ENCODE peak calls at places on chromosomes 1 and 21, in nine cellular contexts. J, E, V, F, Y, A, H, Q and C are unnamed samples.

GRCh38 chr1:82388679-82389078 is 587.9 kb downstream of the ADGRL2 start:
- DNase-seq in Q (peak; percentile 3), H (peak; percentile 3), V (peak; percentile 61), E (no peak), Y (no peak), J (peak; percentile 9), F (no peak), A (no peak), C (no peak)

GRCh38 chr1:231170875-231171274 is 9.0 kb downstream of the TRIM67 start:
- DNase-seq in E (no peak), H (no peak), F (no peak), J (no peak), Y (no peak), V (no peak), A (no peak), Q (no peak), C (no peak)

GRCh38 chr1:212225416-212225815 is 59.8 kb upstream of the PPP2R5A start:
- DNase-seq in V (no peak), A (no peak), J (no peak), H (no peak), Y (no peak), Q (no peak), F (no peak), E (no peak), C (no peak)

GRCh38 chr1:30727013-30727684 is 3.8 kb upstream of the MATN1 start:
- DNase-seq in F (no peak), H (no peak), Y (no peak), J (no peak), A (no peak), E (no peak), Q (no peak), V (no peak), C (no peak)

GRCh38 chr1:54944610-54945392 is 35.6 kb upstream of the TMEM61 start:
- DNase-seq in H (peak; percentile 88), J (peak; percentile 81), E (peak; percentile 63), Q (peak; percentile 85), Y (peak; percentile 73), A (peak; percentile 77), V (peak; percentile 73), F (peak; percentile 77), C (peak; percentile 36)

GRCh38 chr1:180793451-180793850 is 119.2 kb upstream of the KIAA1614 start:
- DNase-seq in J (no peak), F (no peak), A (no peak), Q (peak; percentile 20), V (no peak), E (no peak), Y (no peak), H (no peak), C (no peak)

GRCh38 chr1:24277420-24278169 is 41.6 kb upstream of the GRHL3 start:
- DNase-seq in E (no peak), F (no peak), V (no peak), J (no peak), Q (peak; percentile 29), A (peak; percentile 4), Y (no peak), H (no peak), C (no peak)

GRCh38 chr1:156502396-156502748 is 1.8 kb upstream of the MEF2D start:
- DNase-seq in A (no peak), J (no peak), Q (no peak), Y (no peak), E (no peak), H (no peak), V (no peak), F (no peak), C (no peak)

GRCh38 chr1:16727190-16728111 is 12.9 kb upstream of the RNU1-4 start:
- DNase-seq in J (no peak), E (peak; percentile 53), V (peak; percentile 9), Q (peak; percentile 64), H (no peak), F (peak; percentile 37), A (peak; percentile 83), Y (peak; percentile 80), C (peak; percentile 52)

GRCh38 chr1:82160903-82161302 is 360.2 kb downstream of the ADGRL2 start:
- DNase-seq in Q (no peak), J (no peak), Y (no peak), E (no peak), A (no peak), V (no peak), F (no peak), H (no peak), C (no peak)

GRCh38 chr1:33221385-33221758 is 34.9 kb upstream of the ZNF362 start:
- DNase-seq in Y (no peak), V (no peak), F (no peak), Q (no peak), E (no peak), J (no peak), H (no peak), A (no peak), C (no peak)

GRCh38 chr1:115567431-115567830 is 74.3 kb upstream of the VANGL1 start:
- DNase-seq in Y (no peak), V (no peak), F (no peak), J (no peak), Q (no peak), E (no peak), H (no peak), A (no peak), C (no peak)
- H3K4me3 ChIP-seq in Y (no peak overlapping the region), V (no peak overlapping the region), F (no peak overlapping the region), J (no peak overlapping the region), Q (no peak overlapping the region), E (no peak overlapping the region), H (no peak overlapping the region), A (no peak overlapping the region), C (no peak overlapping the region)

GRCh38 chr21:42193721-42194120 is 25.2 kb upstream of the ABCG1 start:
- DNase-seq in Y (no peak), H (no peak), A (no peak), E (no peak), V (no peak), F (no peak), Q (no peak), J (no peak), C (no peak)

GRCh38 chr21:42191978-42192595 is 26.9 kb upstream of the ABCG1 start:
- DNase-seq in Q (no peak), F (no peak), J (no peak), H (no peak), V (no peak), Y (no peak), E (no peak), A (no peak), C (no peak)

GRCh38 chr21:42191064-42191463 is 27.9 kb upstream of the ABCG1 start:
- DNase-seq in H (no peak), J (no peak), V (no peak), F (no peak), Y (no peak), E (no peak), A (no peak), Q (no peak), C (no peak)

GRCh38 chr21:42194863-42195262 is 24.1 kb upstream of the ABCG1 start:
- DNase-seq in F (no peak), J (no peak), E (no peak), A (no peak), H (no peak), Q (no peak), V (no peak), Y (no peak), C (no peak)

GRCh38 chr21:42193131-42193671 is 25.7 kb upstream of the ABCG1 start:
- DNase-seq in H (no peak), V (no peak), Y (no peak), E (no peak), Q (no peak), F (no peak), J (no peak), A (no peak), C (no peak)
- H3K4me1 ChIP-seq in H (no peaks in the 10 kb centered on the region), V (no peaks in the 10 kb centered on the region), Y (peaks cover 19% of the 10 kb centered on the region), E (peaks cover 7% of the 10 kb centered on the region), Q (no peaks in the 10 kb centered on the region), F (no peaks in the 10 kb centered on the region), J (no peaks in the 10 kb centered on the region), A (no peaks in the 10 kb centered on the region), C (no peaks in the 10 kb centered on the region)

DNA sequence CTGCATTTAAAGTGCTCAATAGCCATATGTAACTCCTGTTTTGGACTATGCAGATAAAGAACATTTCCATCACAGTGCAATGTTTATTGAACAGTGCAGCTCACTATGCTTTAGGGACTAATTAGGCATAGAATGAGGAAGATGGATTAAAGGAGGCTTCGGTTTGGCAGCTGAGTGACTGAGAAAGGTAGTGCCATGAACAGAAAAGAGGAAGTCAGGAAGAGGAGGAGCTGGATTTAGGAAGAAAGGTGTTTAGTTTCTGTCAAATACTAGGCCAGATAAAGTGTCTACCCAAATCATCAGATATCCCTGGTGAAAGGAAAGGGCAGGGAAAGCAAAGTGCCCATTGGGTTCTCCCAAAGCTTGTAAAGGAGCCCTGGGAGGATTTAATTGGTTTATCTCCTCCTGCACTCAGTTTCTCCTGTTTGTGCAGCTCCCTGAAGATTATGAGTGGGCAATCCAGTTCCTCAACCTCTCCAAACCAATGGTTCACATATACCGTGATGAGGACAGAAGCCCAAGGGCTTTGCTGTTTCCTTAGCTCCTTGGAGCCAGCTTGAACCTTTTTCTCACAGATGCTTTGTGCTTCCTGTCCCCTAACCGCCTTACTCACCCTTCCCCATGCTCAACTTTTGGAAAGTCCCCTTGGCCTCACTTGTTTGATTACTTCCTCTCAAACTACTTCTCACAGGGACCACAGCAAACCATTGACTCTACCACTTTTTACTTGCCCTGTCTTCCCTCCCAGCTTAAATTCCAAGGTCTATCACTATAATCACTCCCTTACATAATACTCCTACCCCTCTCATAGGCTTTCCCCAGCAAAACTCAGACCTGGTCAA is 3.5 kb upstream of the RAP1A start:
- DNase-seq in J (no peak), A (no peak), E (no peak), Y (no peak), H (no peak), F (no peak), V (no peak), Q (peak; percentile 32), C (no peak)
- TF ChIP-seq POLR2A in J (no peak), A (no peak), E (no peak), Y (no peak), H (no peak), F (no peak), V (no peak), Q (no peak), C (no peak)

GRCh38 chr1:27971674-27972073 is 11.9 kb downstream of the XKR8 start:
- DNase-seq in A (no peak), J (no peak), Y (no peak), Q (no peak), H (no peak), V (no peak), E (no peak), F (no peak), C (no peak)

GRCh38 chr1:27972141-27972540 is 12.4 kb downstream of the XKR8 start:
- DNase-seq in H (no peak), A (no peak), Q (no peak), V (no peak), J (no peak), Y (no peak), F (no peak), E (no peak), C (no peak)

GRCh38 chr1:27968692-27969091 is 8.9 kb downstream of the XKR8 start:
- DNase-seq in A (no peak), H (no peak), J (no peak), F (no peak), Q (peak; percentile 94), E (no peak), Y (no peak), V (no peak), C (no peak)

GRCh38 chr1:27967884-27968466 is 8.2 kb downstream of the XKR8 start:
- DNase-seq in V (no peak), Q (no peak), J (no peak), E (no peak), F (no peak), A (no peak), Y (no peak), H (no peak), C (no peak)

GRCh38 chr1:27970401-27970800 is 10.6 kb downstream of the XKR8 start:
- DNase-seq in V (no peak), Y (no peak), H (peak; percentile 33), A (peak; percentile 81), E (no peak), Q (peak; percentile 91), F (no peak), J (no peak), C (no peak)
- H3K4me3 ChIP-seq in V (no peak overlapping the region), Y (no peak overlapping the region), H (no peak overlapping the region), A (no peak overlapping the region), E (no peak overlapping the region), Q (no peak overlapping the region), F (no peak overlapping the region), J (no peak overlapping the region), C (no peak overlapping the region)